ENCODE peak calls at places on chromosomes 12 and 14, in seven cellular contexts. S, N, H, W, I, U and F are unnamed samples.

GRCh38 chr12:120640840-120641833 is 711 bp downstream of the CABP1 start:
- DNase-seq in S (peak; percentile 84), N (peak; percentile 61), H (peak; percentile 66), W (peak; percentile 41), I (peak; percentile 76), U (peak; percentile 63), F (peak; percentile 64)

GRCh38 chr12:128755565-128755964 is 68.2 kb downstream of the SLC15A4 start:
- DNase-seq in S (no peak), N (no peak), H (no peak), W (no peak), I (no peak), U (no peak), F (no peak)

GRCh38 chr12:79737875-79738718 is 47.3 kb upstream of the PAWR start:
- DNase-seq in S (no peak), N (peak; percentile 82), H (peak; percentile 57), W (no peak), I (peak; percentile 67), U (peak; percentile 85), F (no peak)

GRCh38 chr12:2856901-2857495 is at the start of gene TEX52:
- DNase-seq in S (peak; percentile 51), N (no peak), H (no peak), W (no peak), I (no peak), U (no peak), F (no peak)

GRCh38 chr12:81077686-81078441 is at the start of gene ACSS3:
- DNase-seq in S (peak; percentile 85), N (peak; percentile 6), H (no peak), W (no peak), I (no peak), U (peak; percentile 4), F (peak; percentile 20)

GRCh38 chr14:91228112-91229004 is 16.1 kb downstream of the GPR68 start:
- DNase-seq in S (peak; percentile 71), N (peak; percentile 87), H (no peak), W (peak; percentile 47), I (no peak), U (no peak), F (no peak)

GRCh38 chr14:100438678-100439592 is 115.8 kb downstream of the SLC25A47 start:
- DNase-seq in S (no peak), N (peak; percentile 94), H (peak; percentile 87), W (no peak), I (peak; percentile 82), U (peak; percentile 90), F (no peak)

GRCh38 chr14:94052662-94053061 is 26.5 kb downstream of the OTUB2 start:
- DNase-seq in S (no peak), N (no peak), H (no peak), W (no peak), I (no peak), U (no peak), F (no peak)